ENCODE peak calls at places on chromosomes 4 and X, in six cellular contexts. A, L, V, K, N and D are unnamed samples.

GRCh38 chr4:133154725-133155124 is 5.6 kb downstream of the PCDH10 start:
- DNase-seq in A (no peak), L (no peak), V (no peak), K (peak; percentile 60), N (peak; percentile 36), D (no peak)

GRCh38 chr4:120769227-120769626 is 153.3 kb downstream of the PRDM5 start:
- DNase-seq in A (peak; percentile 64), L (no peak), V (peak; percentile 72), K (peak; percentile 70), N (no peak), D (no peak)

GRCh38 chrX:110944793-110945466 is 149.3 kb upstream of the CHRDL1 start:
- DNase-seq in A (no peak), L (no peak), V (no peak), K (no peak), N (no peak), D (no peak)

GRCh38 chrX:2650865-2651264 is 40.2 kb upstream of the CD99 start:
- DNase-seq in A (no peak), L (no peak), V (no peak), K (peak; percentile 77), N (no peak), D (no peak)

GRCh38 chr4:141028024-141028529 is 105.2 kb downstream of the RNF150 start:
- DNase-seq in A (peak; percentile 79), L (no peak), V (peak; percentile 88), K (peak; percentile 33), N (no peak), D (no peak)

GRCh38 chr4:157791236-157791635 is 381.6 kb downstream of the GASK1B start:
- DNase-seq in A (no peak), L (no peak), V (no peak), K (no peak), N (no peak), D (no peak)

GRCh38 chr4:174604198-174604597 is 81.9 kb upstream of the HPGD start:
- DNase-seq in A (no peak), L (no peak), V (no peak), K (peak; percentile 63), N (no peak), D (no peak)

GRCh38 chr4:128502818-128503527 is 215.4 kb upstream of the PGRMC2 start:
- DNase-seq in A (no peak), L (no peak), V (no peak), K (no peak), N (no peak), D (no peak)

GRCh38 chrX:129714581-129714980 is 24.2 kb upstream of the XPNPEP2 start:
- DNase-seq in A (no peak), L (no peak), V (no peak), K (no peak), N (no peak), D (no peak)

GRCh38 chr4:153530284-153530995 is 64.3 kb downstream of the TMEM131L start:
- DNase-seq in A (no peak), L (no peak), V (no peak), K (no peak), N (no peak), D (no peak)

GRCh38 chr4:6042293-6043063 is 24.2 kb upstream of the C4orf50 start:
- DNase-seq in A (no peak), L (no peak), V (no peak), K (no peak), N (no peak), D (no peak)

GRCh38 chrX:139058831-139059495 is 347.4 kb upstream of the FGF13 start:
- DNase-seq in A (no peak), L (no peak), V (peak; percentile 1), K (no peak), N (no peak), D (no peak)

GRCh38 chrX:68599256-68600152 is 48.0 kb upstream of the STARD8 start:
- DNase-seq in A (no peak), L (no peak), V (no peak), K (peak; percentile 21), N (no peak), D (no peak)

DNA sequence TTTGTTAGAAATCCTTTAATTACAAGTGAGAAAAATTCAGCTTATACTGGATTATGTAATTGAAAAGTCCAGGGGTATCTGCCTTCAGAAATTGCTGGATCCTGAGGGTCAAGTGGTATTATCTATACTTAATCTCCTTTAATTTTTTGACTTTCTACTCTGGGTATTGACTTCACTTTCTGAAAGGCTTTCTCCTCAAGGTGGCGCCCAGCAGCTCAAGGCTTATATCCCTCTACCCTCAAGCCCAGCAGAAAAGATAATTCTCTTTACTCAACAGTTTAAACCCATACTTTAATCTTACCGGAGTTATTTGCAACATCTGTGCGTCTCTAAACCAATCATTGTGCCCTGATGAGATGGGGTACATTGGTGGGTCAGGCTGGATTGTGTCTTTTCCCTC is 129.5 kb downstream of the LARP7 start:
- DNase-seq in A (no peak), L (no peak), V (peak; percentile 28), K (peak; percentile 52), N (no peak), D (no peak)
- TF ChIP-seq CTCF in A (peak; percentile 53), L (peak; percentile 27), V (peak; percentile 68), K (peak; percentile 56), N (peak; percentile 50), D (no peak)

DNA sequence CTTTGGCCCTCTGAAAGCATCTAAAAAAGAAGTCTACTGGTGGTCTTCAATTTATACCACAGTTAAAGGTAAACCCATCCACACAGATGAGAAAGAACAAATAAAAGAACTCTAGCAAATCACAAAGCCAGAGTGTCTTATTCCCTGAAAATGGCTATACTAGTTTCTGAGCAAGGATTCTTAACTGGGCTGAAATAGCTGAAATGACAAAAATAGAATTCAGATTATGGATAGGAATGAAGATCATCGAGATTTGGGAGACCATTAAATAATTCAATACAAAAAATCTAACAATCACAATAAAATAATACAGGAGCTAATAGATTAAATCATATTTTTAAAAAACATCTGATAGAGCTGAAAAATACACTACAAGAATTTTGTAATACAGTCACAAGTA is 11.8 kb downstream of the PF4 start:
- DNase-seq in A (no peak), L (no peak), V (no peak), K (no peak), N (no peak), D (no peak)
- TF ChIP-seq CTCF in A (no peak), L (no peak), V (no peak), K (no peak), N (no peak), D (no peak)

GRCh38 chr4:72809208-72809607 is 240.2 kb upstream of the ADAMTS3 start:
- DNase-seq in A (no peak), L (no peak), V (no peak), K (peak; percentile 38), N (no peak), D (no peak)
- TF ChIP-seq CTCF in A (no peak), L (no peak), V (no peak), K (no peak), N (no peak), D (no peak)

GRCh38 chr4:15964159-15964558 is 1.2 kb upstream of the FGFBP2 start:
- DNase-seq in A (no peak), L (no peak), V (no peak), K (no peak), N (no peak), D (no peak)
- TF ChIP-seq CTCF in A (peak; percentile 1), L (no peak), V (no peak), K (no peak), N (no peak), D (no peak)

GRCh38 chr4:39435875-39436563 is 22.7 kb downstream of the RPL9 start:
- DNase-seq in A (no peak), L (no peak), V (no peak), K (no peak), N (no peak), D (no peak)
- TF ChIP-seq CTCF in A (peak; percentile 2), L (no peak), V (no peak), K (peak; percentile 16), N (no peak), D (no peak)

DNA sequence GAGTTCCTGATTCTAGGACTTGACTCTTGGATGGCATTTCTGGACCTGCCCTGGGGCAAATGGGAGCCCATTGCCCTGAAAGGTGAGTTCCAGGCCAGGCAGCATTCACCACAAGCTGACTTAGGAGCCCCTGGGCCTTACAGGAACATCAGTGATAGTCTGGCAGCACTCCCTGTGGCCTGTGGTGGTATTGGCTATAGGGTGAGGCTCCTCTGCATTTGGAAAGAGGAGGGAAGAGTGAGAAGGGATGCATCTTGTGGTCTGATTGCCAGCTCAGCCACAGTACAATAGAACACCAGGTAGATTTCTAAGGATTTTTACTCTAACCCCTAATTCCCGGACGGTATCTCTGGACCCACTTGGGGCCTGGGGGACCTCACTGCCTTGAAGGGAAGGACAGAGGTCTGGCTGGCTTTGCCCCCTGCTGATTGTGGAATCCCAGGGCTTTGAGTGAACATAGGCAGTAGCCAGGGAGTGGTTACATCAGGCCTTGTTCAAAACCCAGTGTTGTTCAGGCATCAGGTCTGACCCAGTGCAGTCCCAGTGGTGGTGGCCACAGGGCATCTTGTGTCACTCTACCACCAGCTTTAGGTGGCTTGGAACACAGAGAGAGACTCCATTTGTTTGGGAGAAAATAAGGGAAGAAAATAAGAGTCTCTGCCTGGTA is 32.9 kb downstream of the MAGED4 start:
- DNase-seq in A (no peak), L (no peak), V (no peak), K (no peak), N (no peak), D (no peak)
- TF ChIP-seq CTCF in A (peak; percentile 13), L (no peak), V (no peak), K (no peak), N (peak; percentile 49), D (no peak)

DNA sequence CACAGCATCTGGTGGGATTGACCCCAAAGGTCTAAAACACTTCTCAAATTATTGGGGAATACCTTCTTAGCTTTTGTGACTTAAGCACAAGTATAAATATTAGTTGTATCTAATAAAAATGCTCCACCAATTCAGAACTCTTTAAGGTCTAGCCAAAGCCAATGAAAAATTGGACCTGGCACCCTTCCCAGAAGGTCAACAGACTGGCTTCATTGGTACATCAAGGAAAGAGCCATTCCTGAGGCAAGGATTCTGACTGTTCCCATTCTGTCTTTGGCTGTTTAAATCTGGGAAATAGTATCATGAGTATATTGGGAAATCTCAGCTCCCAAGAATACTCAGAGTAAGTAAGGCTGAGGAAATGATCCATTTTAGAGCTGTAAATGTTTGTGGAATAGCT is 153.0 kb upstream of the TRPC5 start:
- DNase-seq in A (no peak), L (no peak), V (no peak), K (no peak), N (no peak), D (no peak)
- TF ChIP-seq CTCF in A (no peak), L (no peak), V (no peak), K (no peak), N (no peak), D (no peak)

GRCh38 chr4:20431422-20432014 is 179.8 kb downstream of the SLIT2 start:
- DNase-seq in A (no peak), L (no peak), V (no peak), K (peak; percentile 53), N (no peak), D (no peak)
- TF ChIP-seq CTCF in A (no peak), L (no peak), V (no peak), K (peak; percentile 25), N (no peak), D (no peak)

GRCh38 chrX:21770631-21771321 is 12.9 kb upstream of the SMPX start:
- DNase-seq in A (no peak), L (no peak), V (no peak), K (no peak), N (no peak), D (no peak)
- TF ChIP-seq CTCF in A (no peak), L (no peak), V (no peak), K (no peak), N (peak; percentile 31), D (no peak)